ENCODE peak calls at places on chromosomes 12 and 14, in five cellular contexts. E is HFFc6, S is PC-3, X is breast epithelium, A is transverse colon. O is an unnamed sample.
A peak's percentile ranks its signal among the peaks of the same experiment; 100 is the strongest.

GRCh38 chr14:100494645-100495044 is 92.6 kb downstream of the BEGAIN start:
- DNase-seq in E (no peak), S (no peak), X (no peak), A (no peak), O (no peak)

GRCh38 chr12:66086001-66086400 is 44.5 kb downstream of the LLPH start:
- DNase-seq in E (no peak), S (no peak), X (no peak), A (no peak), O (no peak)

GRCh38 chr12:66190519-66191406 is 1.7 kb downstream of the IRAK3 start:
- DNase-seq in E (peak; percentile 14), S (peak; percentile 57), X (no peak), A (no peak), O (no peak)

GRCh38 chr12:52007158-52007921 is 594 bp downstream of the TAMALIN start:
- DNase-seq in E (no peak), S (no peak), X (no peak), A (peak; percentile 50), O (no peak)

GRCh38 chr14:65361920-65362319 is 50.6 kb upstream of the FUT8 start:
- DNase-seq in E (no peak), S (peak; percentile 17), X (no peak), A (no peak), O (no peak)

GRCh38 chr12:120055639-120056038 is 60.9 kb downstream of the RAB35 start:
- DNase-seq in E (no peak), S (no peak), X (no peak), A (no peak), O (no peak)

GRCh38 chr12:52243774-52244614 is 11.0 kb downstream of the KRT7 start:
- DNase-seq in E (peak; percentile 86), S (peak; percentile 97), X (peak; percentile 92), A (peak; percentile 58), O (peak; percentile 65)

GRCh38 chr12:119302334-119303132 is 32.0 kb upstream of the CCDC60 start:
- DNase-seq in E (no peak), S (no peak), X (no peak), A (no peak), O (no peak)

GRCh38 chr12:110885152-110885840 is 35.1 kb downstream of the MYL2 start:
- DNase-seq in E (no peak), S (no peak), X (no peak), A (no peak), O (no peak)

GRCh38 chr12:89084751-89085150 is 267.6 kb downstream of the DUSP6 start:
- DNase-seq in E (no peak), S (no peak), X (no peak), A (no peak), O (no peak)

GRCh38 chr12:90858261-90858660 is 96.7 kb downstream of the CCER1 start:
- DNase-seq in E (no peak), S (peak; percentile 32), X (no peak), A (peak; percentile 34), O (no peak)

GRCh38 chr12:87216436-87216835 is 812.8 kb downstream of the C12orf50 start:
- DNase-seq in E (no peak), S (no peak), X (no peak), A (no peak), O (no peak)

GRCh38 chr12:112168561-112168971 is 43.2 kb downstream of the TRAFD1 start:
- DNase-seq in E (no peak), S (no peak), X (peak; percentile 25), A (no peak), O (no peak)

GRCh38 chr14:100539319-100539645 is 47.9 kb downstream of the BEGAIN start:
- DNase-seq in E (no peak), S (no peak), X (peak; percentile 31), A (peak; percentile 4), O (no peak)

GRCh38 chr12:111643428-111643826 is 42.3 kb downstream of the BRAP start:
- DNase-seq in E (peak; percentile 33), S (no peak), X (no peak), A (peak; percentile 53), O (no peak)

GRCh38 chr12:54592316-54592715 is 3.9 kb upstream of the PPP1R1A start:
- DNase-seq in E (no peak), S (no peak), X (no peak), A (no peak), O (no peak)

GRCh38 chr12:76226397-76226796 is 121.8 kb downstream of the BBS10 start:
- DNase-seq in E (no peak), S (peak; percentile 17), X (no peak), A (no peak), O (no peak)

GRCh38 chr12:56267443-56268071 is 815 bp downstream of the COQ10A start:
- DNase-seq in E (no peak), S (no peak), X (no peak), A (no peak), O (no peak)

GRCh38 chr14:95498622-95499353 is 17.7 kb downstream of the SYNE3 start:
- DNase-seq in E (no peak), S (no peak), X (no peak), A (no peak), O (no peak)

GRCh38 chr12:124321556-124322270 is 26.8 kb downstream of the RFLNA start:
- DNase-seq in E (peak; percentile 16), S (no peak), X (no peak), A (no peak), O (no peak)

GRCh38 chr12:70354777-70355176 is 11.3 kb upstream of the KCNMB4 start:
- DNase-seq in E (no peak), S (no peak), X (no peak), A (no peak), O (no peak)

GRCh38 chr14:104805326-104805678 is 4.4 kb downstream of the ZBTB42 start:
- DNase-seq in E (peak; percentile 58), S (peak; percentile 77), X (no peak), A (no peak), O (no peak)

GRCh38 chr12:19641235-19642080 is 202.2 kb downstream of the AEBP2 start:
- DNase-seq in E (no peak), S (no peak), X (no peak), A (no peak), O (no peak)

GRCh38 chr12:85711735-85712390 is 124.3 kb downstream of the RASSF9 start:
- DNase-seq in E (no peak), S (no peak), X (no peak), A (no peak), O (peak; percentile 22)

GRCh38 chr14:25833341-25834121 is 764.3 kb downstream of the NOVA1 start:
- DNase-seq in E (no peak), S (peak; percentile 45), X (no peak), A (peak; percentile 11), O (no peak)

GRCh38 chr12:52526511-52526951 is 6.3 kb upstream of the KRT5 start:
- DNase-seq in E (no peak), S (no peak), X (no peak), A (no peak), O (no peak)

GRCh38 chr12:70919597-70920035 is 922 bp downstream of the PTPRR start:
- DNase-seq in E (no peak), S (no peak), X (no peak), A (no peak), O (no peak)

GRCh38 chr12:264269-264668 is 1.6 kb upstream of the SLC6A13 start:
- DNase-seq in E (no peak), S (no peak), X (no peak), A (no peak), O (no peak)

DNA sequence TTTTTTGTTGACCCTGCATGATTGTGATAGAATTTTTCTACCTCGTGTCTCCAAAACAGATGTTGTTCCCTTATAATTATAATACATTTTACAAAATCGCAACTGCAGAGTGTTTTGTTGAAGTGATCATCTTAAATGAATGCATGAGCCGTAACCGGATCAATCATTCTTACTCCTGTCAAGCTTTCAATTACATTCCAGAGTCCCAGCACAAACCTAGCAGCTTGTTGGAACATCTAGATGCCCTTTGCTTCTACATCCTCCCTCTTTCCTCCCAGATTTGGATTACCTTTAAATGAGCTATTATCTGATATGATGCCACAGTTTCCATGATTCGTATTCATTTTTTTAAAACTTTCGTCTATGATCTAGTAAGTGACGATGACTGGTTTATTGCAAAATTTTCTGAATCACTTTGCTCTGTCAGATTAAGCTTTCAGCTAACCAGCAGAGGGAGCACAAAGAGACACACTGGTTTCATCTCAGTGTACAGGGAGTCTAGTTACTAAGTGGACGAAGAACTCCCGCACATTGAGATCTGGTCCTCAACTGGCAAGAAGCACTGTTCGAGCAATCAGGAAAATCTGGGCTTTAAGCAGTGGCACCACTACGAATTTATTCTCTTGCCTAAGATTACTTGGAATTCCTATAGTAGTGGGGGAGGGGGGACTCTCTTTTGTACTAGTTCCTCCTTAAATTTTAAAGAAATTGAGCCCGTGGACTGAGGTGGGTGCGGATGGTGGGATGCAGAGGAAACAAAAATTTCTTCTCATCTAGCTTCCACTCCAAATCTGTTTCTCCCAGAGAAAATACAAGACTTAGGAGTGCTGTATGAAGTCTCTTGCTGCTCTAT is 40.9 kb downstream of the TSHR start:
- DNase-seq in E (peak; percentile 88), S (peak; percentile 83), X (no peak), A (peak; percentile 12), O (no peak)
- TF ChIP-seq CTCF in E (peak; percentile 82), S (peak; percentile 83), X (peak; percentile 61), A (peak; percentile 73), O (no peak)

DNA sequence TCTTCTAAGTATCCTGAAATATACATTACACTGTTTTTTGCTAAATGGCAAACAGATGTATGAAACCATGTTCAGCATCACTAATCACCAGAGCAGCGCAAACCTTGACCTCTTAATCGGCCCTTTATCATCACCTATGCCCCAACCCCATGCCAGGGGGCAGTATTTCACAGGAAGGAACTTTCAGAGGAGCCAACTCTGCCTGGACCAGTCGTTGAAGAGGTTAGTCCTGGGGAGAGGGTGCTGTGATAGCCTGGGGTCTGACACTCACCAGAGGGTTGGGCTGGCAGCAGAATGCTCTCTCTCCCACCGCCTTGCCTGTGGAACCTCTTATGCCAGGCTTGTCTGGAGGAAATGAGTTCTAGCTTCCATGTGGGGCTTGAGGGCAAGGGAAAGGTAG is 411.7 kb downstream of the TMEM117 start:
- DNase-seq in E (no peak), S (no peak), X (no peak), A (no peak), O (no peak)
- TF ChIP-seq CTCF in E (peak; percentile 28), S (peak; percentile 47), X (no peak), A (no peak), O (no peak)

GRCh38 chr14:70872678-70873020 is 34.6 kb upstream of the PCNX1 start:
- DNase-seq in E (no peak), S (no peak), X (no peak), A (no peak), O (no peak)

GRCh38 chr14:70879448-70879847 is 27.8 kb upstream of the PCNX1 start:
- DNase-seq in E (no peak), S (no peak), X (no peak), A (no peak), O (no peak)

GRCh38 chr14:70871001-70871400 is 36.3 kb upstream of the PCNX1 start:
- DNase-seq in E (no peak), S (no peak), X (no peak), A (no peak), O (no peak)

GRCh38 chr14:70871863-70872677 is 35.2 kb upstream of the PCNX1 start:
- DNase-seq in E (no peak), S (no peak), X (no peak), A (no peak), O (no peak)

GRCh38 chr14:70873627-70874026 is 33.6 kb upstream of the PCNX1 start:
- DNase-seq in E (no peak), S (no peak), X (no peak), A (no peak), O (no peak)
- TF ChIP-seq CTCF in E (peak; percentile 11), S (no peak), X (no peak), A (no peak), O (no peak)

DNA sequence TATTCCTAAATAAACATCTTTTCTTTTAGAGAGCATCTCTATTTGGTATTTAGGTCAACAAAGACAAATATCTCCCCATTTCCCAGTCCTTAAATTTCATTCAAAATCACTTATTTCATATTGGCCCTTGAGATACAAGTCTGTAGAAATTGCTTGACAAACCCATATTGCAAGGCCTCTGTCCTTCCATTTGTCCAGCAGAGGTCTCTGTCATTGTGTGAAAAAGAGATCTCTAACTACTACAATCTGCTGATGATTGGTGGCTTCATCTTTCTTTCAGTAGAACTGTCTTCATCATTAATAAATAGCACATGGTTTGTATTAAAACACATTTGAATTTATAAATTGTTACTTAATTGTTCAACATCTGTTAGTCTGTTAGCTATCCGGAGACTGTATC is 252.6 kb downstream of the ACSS3 start:
- DNase-seq in E (no peak), S (no peak), X (no peak), A (no peak), O (no peak)
- TF ChIP-seq CTCF in E (no peak), S (no peak), X (no peak), A (no peak), O (no peak)